ENCODE peak calls at places on chromosomes 12 and 14, in eight cellular contexts. One of them, this sample, is unnamed.

GRCh38 chr14:100345711-100346110 is 22.6 kb downstream of the SLC25A47 start:
- DNase-seq in SK-N-SH: peak
- DNase-seq in fibroblast of pulmonary artery: no peak
- DNase-seq in glutamatergic neuron: no peak
- DNase-seq in AG04450: no peak
- DNase-seq in astrocyte of the cerebellum: no peak
- DNase-seq in MCF 10A: no peak
- DNase-seq in A673: no peak
- DNase-seq in this sample: no peak

GRCh38 chr12:1841606-1842182 is 21.3 kb downstream of the LRTM2 start:
- DNase-seq in SK-N-SH: no peak
- DNase-seq in A673: no peak
- DNase-seq in astrocyte of the cerebellum: no peak
- DNase-seq in MCF 10A: no peak
- DNase-seq in glutamatergic neuron: peak
- DNase-seq in fibroblast of pulmonary artery: no peak
- DNase-seq in AG04450: no peak
- DNase-seq in this sample: no peak

GRCh38 chr12:132133952-132134652 is 10.0 kb downstream of the DDX51 start:
- DNase-seq in AG04450: no peak
- DNase-seq in fibroblast of pulmonary artery: no peak
- DNase-seq in astrocyte of the cerebellum: no peak
- DNase-seq in glutamatergic neuron: peak
- DNase-seq in A673: no peak
- DNase-seq in MCF 10A: no peak
- DNase-seq in SK-N-SH: no peak
- DNase-seq in this sample: no peak

GRCh38 chr12:95218164-95218851 is 701 bp downstream of the VEZT start:
- DNase-seq in A673: peak
- DNase-seq in AG04450: no peak
- DNase-seq in astrocyte of the cerebellum: peak
- DNase-seq in MCF 10A: no peak
- DNase-seq in fibroblast of pulmonary artery: peak
- DNase-seq in glutamatergic neuron: no peak
- DNase-seq in SK-N-SH: no peak
- DNase-seq in this sample: no peak

GRCh38 chr12:89474615-89475014 is 50.0 kb downstream of the GALNT4 start:
- DNase-seq in SK-N-SH: no peak
- DNase-seq in astrocyte of the cerebellum: no peak
- DNase-seq in glutamatergic neuron: no peak
- DNase-seq in A673: no peak
- DNase-seq in AG04450: no peak
- DNase-seq in MCF 10A: no peak
- DNase-seq in fibroblast of pulmonary artery: no peak
- DNase-seq in this sample: no peak

GRCh38 chr12:50200507-50201273 is 33.5 kb upstream of the CERS5 start:
- DNase-seq in MCF 10A: no peak
- DNase-seq in glutamatergic neuron: no peak
- DNase-seq in astrocyte of the cerebellum: no peak
- DNase-seq in fibroblast of pulmonary artery: peak
- DNase-seq in AG04450: no peak
- DNase-seq in SK-N-SH: peak
- DNase-seq in A673: no peak
- DNase-seq in this sample: peak

GRCh38 chr14:24789277-24789832 is 155.4 kb upstream of the GZMB start:
- DNase-seq in SK-N-SH: no peak
- DNase-seq in MCF 10A: no peak
- DNase-seq in A673: no peak
- DNase-seq in AG04450: no peak
- DNase-seq in glutamatergic neuron: no peak
- DNase-seq in astrocyte of the cerebellum: no peak
- DNase-seq in fibroblast of pulmonary artery: no peak
- DNase-seq in this sample: no peak

GRCh38 chr14:26281280-26281998 is 316.4 kb downstream of the NOVA1 start:
- DNase-seq in AG04450: peak
- DNase-seq in astrocyte of the cerebellum: peak
- DNase-seq in fibroblast of pulmonary artery: peak
- DNase-seq in glutamatergic neuron: no peak
- DNase-seq in SK-N-SH: no peak
- DNase-seq in MCF 10A: peak
- DNase-seq in A673: peak
- DNase-seq in this sample: no peak

GRCh38 chr12:60947533-60947932 is 1312.7 kb upstream of the USP15 start:
- DNase-seq in glutamatergic neuron: no peak
- DNase-seq in astrocyte of the cerebellum: no peak
- DNase-seq in SK-N-SH: no peak
- DNase-seq in A673: no peak
- DNase-seq in MCF 10A: peak
- DNase-seq in AG04450: no peak
- DNase-seq in fibroblast of pulmonary artery: no peak
- DNase-seq in this sample: no peak

GRCh38 chr12:79001404-79001803 is 136.8 kb downstream of the SYT1 start:
- DNase-seq in fibroblast of pulmonary artery: no peak
- DNase-seq in astrocyte of the cerebellum: no peak
- DNase-seq in MCF 10A: no peak
- DNase-seq in glutamatergic neuron: no peak
- DNase-seq in AG04450: no peak
- DNase-seq in SK-N-SH: no peak
- DNase-seq in A673: no peak
- DNase-seq in this sample: no peak

GRCh38 chr12:116222358-116222757 is 55.1 kb downstream of the MED13L start:
- DNase-seq in astrocyte of the cerebellum: peak
- DNase-seq in SK-N-SH: no peak
- DNase-seq in MCF 10A: peak
- DNase-seq in fibroblast of pulmonary artery: peak
- DNase-seq in AG04450: peak
- DNase-seq in glutamatergic neuron: no peak
- DNase-seq in A673: peak
- DNase-seq in this sample: peak

GRCh38 chr14:34466691-34467090 is 4.7 kb upstream of the SPTSSA start:
- DNase-seq in fibroblast of pulmonary artery: no peak
- DNase-seq in astrocyte of the cerebellum: no peak
- DNase-seq in MCF 10A: no peak
- DNase-seq in SK-N-SH: no peak
- DNase-seq in AG04450: no peak
- DNase-seq in A673: no peak
- DNase-seq in glutamatergic neuron: no peak
- DNase-seq in this sample: no peak

GRCh38 chr14:72554994-72555608 is 338.8 kb downstream of the DPF3 start:
- DNase-seq in A673: no peak
- DNase-seq in fibroblast of pulmonary artery: no peak
- DNase-seq in glutamatergic neuron: no peak
- DNase-seq in SK-N-SH: no peak
- DNase-seq in AG04450: no peak
- DNase-seq in astrocyte of the cerebellum: no peak
- DNase-seq in MCF 10A: no peak
- DNase-seq in this sample: no peak
- TF ChIP-seq CTCF in A673: peak
- TF ChIP-seq CTCF in fibroblast of pulmonary artery: no peak
- TF ChIP-seq CTCF in glutamatergic neuron: no peak
- TF ChIP-seq CTCF in SK-N-SH: peak
- TF ChIP-seq CTCF in AG04450: no peak
- TF ChIP-seq CTCF in astrocyte of the cerebellum: no peak
- TF ChIP-seq CTCF in MCF 10A: no peak
- TF ChIP-seq CTCF in this sample: no peak

DNA sequence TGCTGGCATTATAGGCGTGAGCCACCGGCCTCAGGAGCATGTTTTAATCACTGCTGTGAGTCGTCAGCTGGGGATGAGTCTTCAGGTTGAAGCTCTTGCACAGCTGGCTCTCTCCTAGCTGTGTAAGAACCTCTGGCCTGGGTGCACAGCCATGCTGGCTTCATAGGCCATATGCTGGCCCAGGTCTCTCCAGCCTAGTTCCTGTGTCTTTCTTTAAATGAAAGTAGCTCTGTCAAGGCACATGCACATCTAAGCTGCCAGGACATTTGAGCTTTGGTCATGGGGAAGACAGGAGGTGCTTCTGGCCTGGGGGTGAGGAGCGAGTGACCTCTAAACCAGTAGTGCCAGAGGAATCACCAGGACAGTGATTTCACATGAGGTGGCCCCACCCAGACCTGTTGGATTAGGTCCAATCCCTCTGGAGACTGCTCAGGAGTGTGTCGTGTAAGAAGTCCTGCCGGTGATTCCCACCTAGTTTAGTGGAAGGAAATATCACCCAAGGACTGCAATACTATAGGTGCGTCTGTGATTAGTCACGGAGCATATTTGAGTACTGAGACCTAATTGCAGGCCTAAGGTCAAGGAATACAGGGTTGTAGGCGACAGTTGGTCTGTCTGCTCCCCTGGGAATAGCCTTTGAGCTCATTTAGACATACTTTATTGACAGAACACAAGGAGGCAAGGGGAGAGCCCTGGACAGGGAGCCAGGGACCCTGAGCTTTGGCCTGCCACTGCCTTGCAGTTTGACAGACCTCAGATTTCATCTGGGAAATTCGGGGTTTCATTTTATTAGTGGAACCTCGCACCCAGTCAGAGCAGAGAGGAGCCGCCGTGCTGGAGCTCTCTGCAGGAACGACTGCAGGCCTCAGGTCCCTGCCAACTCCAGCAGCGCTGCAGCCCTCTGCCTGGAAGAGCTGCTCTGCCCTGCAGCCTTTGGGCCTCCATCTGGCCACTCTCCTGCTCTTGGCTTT is 67.0 kb downstream of the ANKRD9 start:
- DNase-seq in glutamatergic neuron: no peak
- DNase-seq in AG04450: no peak
- DNase-seq in astrocyte of the cerebellum: no peak
- DNase-seq in fibroblast of pulmonary artery: no peak
- DNase-seq in A673: no peak
- DNase-seq in SK-N-SH: no peak
- DNase-seq in MCF 10A: peak
- DNase-seq in this sample: no peak
- TF ChIP-seq CTCF in glutamatergic neuron: no peak
- TF ChIP-seq CTCF in AG04450: no peak
- TF ChIP-seq CTCF in astrocyte of the cerebellum: no peak
- TF ChIP-seq CTCF in fibroblast of pulmonary artery: no peak
- TF ChIP-seq CTCF in A673: no peak
- TF ChIP-seq CTCF in SK-N-SH: no peak
- TF ChIP-seq CTCF in MCF 10A: no peak
- TF ChIP-seq CTCF in this sample: no peak

GRCh38 chr12:80708535-80709328 is 1.3 kb downstream of the MYF6 start:
- DNase-seq in A673: no peak
- DNase-seq in AG04450: no peak
- DNase-seq in glutamatergic neuron: peak
- DNase-seq in astrocyte of the cerebellum: no peak
- DNase-seq in fibroblast of pulmonary artery: peak
- DNase-seq in SK-N-SH: no peak
- DNase-seq in MCF 10A: no peak
- DNase-seq in this sample: no peak

GRCh38 chr12:80711866-80712265 is 4.4 kb downstream of the MYF6 start:
- DNase-seq in MCF 10A: no peak
- DNase-seq in astrocyte of the cerebellum: no peak
- DNase-seq in fibroblast of pulmonary artery: no peak
- DNase-seq in A673: no peak
- DNase-seq in AG04450: no peak
- DNase-seq in glutamatergic neuron: no peak
- DNase-seq in SK-N-SH: no peak
- DNase-seq in this sample: no peak

GRCh38 chr12:80707830-80708534 is 548 bp downstream of the MYF6 start:
- DNase-seq in fibroblast of pulmonary artery: no peak
- DNase-seq in SK-N-SH: no peak
- DNase-seq in A673: no peak
- DNase-seq in astrocyte of the cerebellum: no peak
- DNase-seq in AG04450: no peak
- DNase-seq in MCF 10A: no peak
- DNase-seq in glutamatergic neuron: peak
- DNase-seq in this sample: no peak

GRCh38 chr12:80710727-80711066 is 3.3 kb downstream of the MYF6 start:
- DNase-seq in SK-N-SH: no peak
- DNase-seq in astrocyte of the cerebellum: no peak
- DNase-seq in MCF 10A: no peak
- DNase-seq in fibroblast of pulmonary artery: no peak
- DNase-seq in glutamatergic neuron: no peak
- DNase-seq in A673: no peak
- DNase-seq in AG04450: no peak
- DNase-seq in this sample: no peak

DNA sequence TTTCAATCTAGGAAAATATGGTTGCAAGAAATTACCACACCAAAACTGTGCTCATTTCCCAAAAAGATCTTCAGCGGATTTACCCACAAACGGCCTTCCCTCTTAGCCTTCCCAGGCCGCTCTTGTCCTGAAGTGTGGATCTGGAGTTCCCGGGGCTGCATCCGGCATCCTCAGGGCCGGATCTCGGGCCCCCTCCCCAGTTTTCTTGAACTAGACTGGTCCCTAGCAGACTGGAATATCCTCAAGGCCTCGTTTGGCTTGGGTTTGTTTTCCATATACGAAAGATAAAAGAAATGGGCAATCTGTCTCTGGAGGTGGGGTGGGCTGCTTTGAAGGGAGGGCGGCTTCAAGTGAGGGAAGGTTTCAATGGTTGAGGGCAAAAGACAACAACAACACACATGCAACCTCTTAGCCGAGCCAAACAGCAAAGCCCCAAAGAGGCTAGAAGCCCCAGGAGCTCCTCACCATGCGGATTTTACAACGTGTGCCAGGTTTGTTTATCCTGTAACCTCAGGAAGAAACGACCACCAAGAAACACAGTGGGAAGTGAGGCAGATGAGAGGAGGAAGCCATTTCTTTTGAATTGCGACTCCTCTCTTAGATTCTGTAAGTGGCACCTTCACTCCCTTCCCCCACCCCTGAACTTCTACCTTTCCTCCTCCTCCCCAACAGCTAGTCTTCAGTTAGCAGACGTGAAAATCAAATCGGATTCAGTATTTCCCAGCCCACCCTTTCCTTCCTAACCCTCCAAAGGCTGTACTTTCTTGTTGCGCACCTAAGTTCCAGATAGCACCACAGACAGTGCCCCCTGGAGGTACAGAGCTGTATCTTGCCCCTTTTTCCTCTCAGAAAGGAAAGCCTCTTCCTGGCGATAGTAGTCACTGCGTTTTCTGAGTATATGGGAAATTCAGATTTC is 2.6 kb downstream of the MYF6 start:
- DNase-seq in AG04450: no peak
- DNase-seq in SK-N-SH: peak
- DNase-seq in MCF 10A: peak
- DNase-seq in A673: peak
- DNase-seq in astrocyte of the cerebellum: no peak
- DNase-seq in glutamatergic neuron: peak
- DNase-seq in fibroblast of pulmonary artery: peak
- DNase-seq in this sample: no peak
- TF ChIP-seq CTCF in AG04450: peak
- TF ChIP-seq CTCF in SK-N-SH: peak
- TF ChIP-seq CTCF in MCF 10A: peak
- TF ChIP-seq CTCF in A673: peak
- TF ChIP-seq CTCF in astrocyte of the cerebellum: peak
- TF ChIP-seq CTCF in glutamatergic neuron: peak
- TF ChIP-seq CTCF in fibroblast of pulmonary artery: peak
- TF ChIP-seq CTCF in this sample: no peak

GRCh38 chr12:112524676-112525425 is 106.1 kb downstream of the PTPN11 start:
- DNase-seq in glutamatergic neuron: no peak
- DNase-seq in SK-N-SH: no peak
- DNase-seq in AG04450: no peak
- DNase-seq in astrocyte of the cerebellum: peak
- DNase-seq in A673: no peak
- DNase-seq in MCF 10A: peak
- DNase-seq in fibroblast of pulmonary artery: peak
- DNase-seq in this sample: no peak
- TF ChIP-seq CTCF in glutamatergic neuron: no peak
- TF ChIP-seq CTCF in SK-N-SH: no peak
- TF ChIP-seq CTCF in AG04450: peak
- TF ChIP-seq CTCF in astrocyte of the cerebellum: peak
- TF ChIP-seq CTCF in A673: no peak
- TF ChIP-seq CTCF in MCF 10A: no peak
- TF ChIP-seq CTCF in fibroblast of pulmonary artery: no peak
- TF ChIP-seq CTCF in this sample: no peak